ENCODE peak calls at places on chromosomes 2 and 18, in seven cellular contexts. V is iris pigment epithelial cell; W is tibial nerve; A is A549; F is neural crest cell; E is coronary artery; L is CD8-positive, alpha-beta T cell. T is an unnamed sample.

GRCh38 chr2:104793971-104794370 is 59.9 kb upstream of the POU3F3 start:
- DNase-seq in A (no peak), E (no peak), W (no peak), F (no peak), V (peak; percentile 62), L (no peak), T (peak; percentile 29)

GRCh38 chr2:39642054-39642742 is 23.5 kb upstream of the TMEM178A start:
- DNase-seq in L (no peak), F (peak; percentile 19), A (peak; percentile 18), E (no peak), W (no peak), V (peak; percentile 77), T (peak; percentile 82)

GRCh38 chr18:25533088-25533676 is 181.2 kb upstream of the ZNF521 start:
- DNase-seq in W (no peak), A (no peak), E (no peak), L (no peak), V (no peak), F (no peak), T (no peak)

GRCh38 chr2:40097691-40098376 is 318.8 kb upstream of the THUMPD2 start:
- DNase-seq in V (peak; percentile 90), L (no peak), A (peak; percentile 9), E (no peak), W (no peak), F (no peak), T (peak; percentile 81)

GRCh38 chr2:110865188-110865587 is 132.8 kb downstream of the ACOXL start:
- DNase-seq in L (no peak), F (no peak), V (peak; percentile 11), A (no peak), W (no peak), E (no peak), T (no peak)

GRCh38 chr2:66440011-66440542 is 5.2 kb downstream of the MEIS1 start:
- DNase-seq in V (no peak), A (no peak), E (no peak), L (no peak), F (no peak), W (no peak), T (peak; percentile 56)

GRCh38 chr2:27051902-27052645 is 606 bp downstream of the AGBL5 start:
- DNase-seq in W (no peak), A (peak; percentile 24), L (peak; percentile 58), E (peak; percentile 83), V (no peak), F (peak; percentile 38), T (no peak)

GRCh38 chr18:76524900-76525698 is 30.1 kb upstream of the ZNF516 start:
- DNase-seq in E (no peak), W (peak; percentile 42), L (no peak), F (peak; percentile 34), A (peak; percentile 36), V (peak; percentile 80), T (peak; percentile 80)

GRCh38 chr2:46068604-46069003 is 228.6 kb upstream of the EPAS1 start:
- DNase-seq in V (no peak), F (no peak), A (no peak), E (no peak), L (no peak), W (no peak), T (no peak)

T was measured in fibroblast of pulmonary artery.